ENCODE peak calls at places on chromosome 21, in seven cellular contexts. One of them, this sample, is unnamed.

GRCh38 chr21:26199471-26199870 is 28.9 kb upstream of the APP start:
- DNase-seq in ovary: no peak
- DNase-seq in IMR-90: peak
- DNase-seq in GM23338: no peak
- DNase-seq in tibial artery: no peak
- DNase-seq in MM.1S: no peak
- DNase-seq in A549: no peak
- DNase-seq in this sample: no peak

GRCh38 chr21:36104306-36105300 is 30.3 kb upstream of the CBR3 start:
- DNase-seq in ovary: peak
- DNase-seq in IMR-90: peak
- DNase-seq in GM23338: peak
- DNase-seq in tibial artery: no peak
- DNase-seq in MM.1S: no peak
- DNase-seq in A549: no peak
- DNase-seq in this sample: no peak

GRCh38 chr21:32298658-32299081 is at the start of gene MRAP:
- DNase-seq in ovary: no peak
- DNase-seq in IMR-90: no peak
- DNase-seq in GM23338: no peak
- DNase-seq in tibial artery: no peak
- DNase-seq in MM.1S: no peak
- DNase-seq in A549: no peak
- DNase-seq in this sample: no peak

GRCh38 chr21:19529031-19529430 is 1125.4 kb upstream of the TMPRSS15 start:
- DNase-seq in ovary: no peak
- DNase-seq in IMR-90: no peak
- DNase-seq in GM23338: no peak
- DNase-seq in tibial artery: no peak
- DNase-seq in MM.1S: no peak
- DNase-seq in A549: no peak
- DNase-seq in this sample: no peak

GRCh38 chr21:41763996-41764395 is 2.9 kb downstream of the RIPK4 start:
- DNase-seq in ovary: no peak
- DNase-seq in IMR-90: no peak
- DNase-seq in GM23338: no peak
- DNase-seq in tibial artery: no peak
- DNase-seq in MM.1S: no peak
- DNase-seq in A549: no peak
- DNase-seq in this sample: no peak

GRCh38 chr21:43718872-43719747 is at the start of gene PDXK:
- DNase-seq in ovary: peak
- DNase-seq in IMR-90: peak
- DNase-seq in GM23338: peak
- DNase-seq in tibial artery: peak
- DNase-seq in MM.1S: peak
- DNase-seq in A549: peak
- DNase-seq in this sample: no peak

GRCh38 chr21:36422279-36423098 is 37.3 kb downstream of the CHAF1B start:
- DNase-seq in ovary: peak
- DNase-seq in IMR-90: peak
- DNase-seq in GM23338: peak
- DNase-seq in tibial artery: peak
- DNase-seq in MM.1S: peak
- DNase-seq in A549: peak
- DNase-seq in this sample: no peak

GRCh38 chr21:21547368-21547953 is 549.3 kb downstream of the NCAM2 start:
- DNase-seq in ovary: no peak
- DNase-seq in IMR-90: peak
- DNase-seq in GM23338: no peak
- DNase-seq in tibial artery: no peak
- DNase-seq in MM.1S: peak
- DNase-seq in A549: no peak
- DNase-seq in this sample: no peak

GRCh38 chr21:22516230-22516629 is 1518.0 kb downstream of the NCAM2 start:
- DNase-seq in ovary: no peak
- DNase-seq in IMR-90: no peak
- DNase-seq in GM23338: no peak
- DNase-seq in tibial artery: no peak
- DNase-seq in MM.1S: no peak
- DNase-seq in A549: no peak
- DNase-seq in this sample: no peak

GRCh38 chr21:25903599-25903998 is 168.8 kb downstream of the GABPA start:
- DNase-seq in ovary: no peak
- DNase-seq in IMR-90: no peak
- DNase-seq in GM23338: no peak
- DNase-seq in tibial artery: no peak
- DNase-seq in MM.1S: no peak
- DNase-seq in A549: no peak
- DNase-seq in this sample: no peak

GRCh38 chr21:36175771-36176565 is 19.3 kb downstream of the DOP1B start:
- DNase-seq in ovary: no peak
- DNase-seq in IMR-90: no peak
- DNase-seq in GM23338: no peak
- DNase-seq in tibial artery: no peak
- DNase-seq in MM.1S: no peak
- DNase-seq in A549: no peak
- DNase-seq in this sample: no peak

GRCh38 chr21:23963454-23963853 is 1643.8 kb downstream of the MRPL39 start:
- DNase-seq in ovary: no peak
- DNase-seq in IMR-90: peak
- DNase-seq in GM23338: no peak
- DNase-seq in tibial artery: no peak
- DNase-seq in MM.1S: no peak
- DNase-seq in A549: no peak
- DNase-seq in this sample: no peak

GRCh38 chr21:37338671-37339526 is 27.7 kb upstream of the DYRK1A start:
- DNase-seq in ovary: peak
- DNase-seq in IMR-90: peak
- DNase-seq in GM23338: no peak
- DNase-seq in tibial artery: peak
- DNase-seq in MM.1S: no peak
- DNase-seq in A549: peak
- DNase-seq in this sample: peak

GRCh38 chr21:43318841-43319781 is 107.8 kb downstream of the SIK1 start:
- DNase-seq in ovary: no peak
- DNase-seq in IMR-90: peak
- DNase-seq in GM23338: no peak
- DNase-seq in tibial artery: no peak
- DNase-seq in MM.1S: no peak
- DNase-seq in A549: peak
- DNase-seq in this sample: no peak

GRCh38 chr21:41631564-41632461 is 123.9 kb upstream of the TMPRSS2 start:
- DNase-seq in ovary: no peak
- DNase-seq in IMR-90: no peak
- DNase-seq in GM23338: no peak
- DNase-seq in tibial artery: no peak
- DNase-seq in MM.1S: peak
- DNase-seq in A549: peak
- DNase-seq in this sample: no peak

GRCh38 chr21:26769613-26770188 is 75.5 kb downstream of the ADAMTS1 start:
- DNase-seq in ovary: no peak
- DNase-seq in IMR-90: peak
- DNase-seq in GM23338: peak
- DNase-seq in tibial artery: no peak
- DNase-seq in MM.1S: no peak
- DNase-seq in A549: peak
- DNase-seq in this sample: no peak

GRCh38 chr21:43728467-43729390 is 9.8 kb downstream of the PDXK start:
- DNase-seq in ovary: peak
- DNase-seq in IMR-90: peak
- DNase-seq in GM23338: peak
- DNase-seq in tibial artery: peak
- DNase-seq in MM.1S: no peak
- DNase-seq in A549: peak
- DNase-seq in this sample: peak

GRCh38 chr21:36436829-36437744 is 42.8 kb downstream of the CLDN14 start:
- DNase-seq in ovary: no peak
- DNase-seq in IMR-90: no peak
- DNase-seq in GM23338: no peak
- DNase-seq in tibial artery: no peak
- DNase-seq in MM.1S: no peak
- DNase-seq in A549: no peak
- DNase-seq in this sample: no peak

GRCh38 chr21:20999567-21000169 is 1.5 kb downstream of the NCAM2 start:
- DNase-seq in ovary: no peak
- DNase-seq in IMR-90: peak
- DNase-seq in GM23338: peak
- DNase-seq in tibial artery: no peak
- DNase-seq in MM.1S: peak
- DNase-seq in A549: peak
- DNase-seq in this sample: no peak

GRCh38 chr21:39885119-39885848 is 18.0 kb downstream of the PCP4 start:
- DNase-seq in ovary: no peak
- DNase-seq in IMR-90: no peak
- DNase-seq in GM23338: no peak
- DNase-seq in tibial artery: peak
- DNase-seq in MM.1S: no peak
- DNase-seq in A549: no peak
- DNase-seq in this sample: no peak

GRCh38 chr21:41943468-41944250 is 10.2 kb downstream of the C2CD2 start:
- DNase-seq in ovary: peak
- DNase-seq in IMR-90: no peak
- DNase-seq in GM23338: no peak
- DNase-seq in tibial artery: no peak
- DNase-seq in MM.1S: no peak
- DNase-seq in A549: no peak
- DNase-seq in this sample: no peak

GRCh38 chr21:29658934-29659203 is 280.9 kb downstream of the GRIK1 start:
- DNase-seq in ovary: no peak
- DNase-seq in IMR-90: no peak
- DNase-seq in GM23338: no peak
- DNase-seq in tibial artery: no peak
- DNase-seq in MM.1S: no peak
- DNase-seq in A549: no peak
- DNase-seq in this sample: no peak

GRCh38 chr21:21045538-21045937 is 47.3 kb downstream of the NCAM2 start:
- DNase-seq in ovary: no peak
- DNase-seq in IMR-90: peak
- DNase-seq in GM23338: no peak
- DNase-seq in tibial artery: no peak
- DNase-seq in MM.1S: no peak
- DNase-seq in A549: no peak
- DNase-seq in this sample: no peak

DNA sequence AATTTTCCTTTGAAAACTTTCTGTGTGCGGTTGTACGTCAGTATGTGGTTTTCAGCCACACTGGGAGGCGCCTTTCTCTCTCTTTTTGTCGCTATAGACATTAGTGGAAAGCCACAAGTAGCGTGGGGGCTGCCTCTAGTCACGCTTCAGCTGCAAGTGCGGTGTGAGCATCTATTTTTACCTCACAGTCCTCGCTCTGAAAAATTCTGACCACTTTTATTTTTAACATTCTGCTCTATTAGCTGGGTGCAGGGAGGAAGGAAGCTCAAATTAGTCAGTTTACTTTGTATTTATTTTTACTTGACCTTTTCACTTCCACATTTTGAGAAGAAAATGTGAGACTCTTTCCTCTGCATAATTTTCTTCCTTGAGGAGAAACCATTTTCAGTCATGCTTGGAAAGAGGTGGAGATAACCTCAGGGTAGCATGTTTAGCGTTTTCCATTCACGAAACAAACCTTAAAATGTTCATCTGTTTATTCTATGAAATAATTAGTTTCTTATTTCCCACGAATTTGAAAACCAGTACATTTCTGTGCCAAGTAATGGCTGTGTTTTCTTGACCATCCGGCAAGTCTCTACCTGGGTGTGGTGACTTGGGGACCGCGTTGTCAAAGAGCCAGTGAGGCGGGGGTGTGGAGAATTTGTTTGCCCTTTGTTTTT is 35.6 kb downstream of the ADARB1 start:
- DNase-seq in ovary: no peak
- DNase-seq in IMR-90: no peak
- DNase-seq in GM23338: no peak
- DNase-seq in tibial artery: peak
- DNase-seq in MM.1S: peak
- DNase-seq in A549: no peak
- DNase-seq in this sample: no peak
- H3K4me3 ChIP-seq in ovary: no peak
- H3K4me3 ChIP-seq in IMR-90: no peak
- H3K4me3 ChIP-seq in GM23338: no peak
- H3K4me3 ChIP-seq in tibial artery: peak
- H3K4me3 ChIP-seq in MM.1S: peak
- H3K4me3 ChIP-seq in A549: no peak
- H3K4me3 ChIP-seq in this sample: peak

GRCh38 chr21:17513214-17514123 is 626 bp downstream of the CXADR start:
- DNase-seq in ovary: peak
- DNase-seq in IMR-90: no peak
- DNase-seq in GM23338: peak
- DNase-seq in tibial artery: no peak
- DNase-seq in MM.1S: peak
- DNase-seq in A549: peak
- DNase-seq in this sample: no peak
- TF ChIP-seq CTCF in ovary: no peak
- TF ChIP-seq CTCF in IMR-90: no peak
- TF ChIP-seq CTCF in GM23338: no peak
- TF ChIP-seq CTCF in tibial artery: no peak
- TF ChIP-seq CTCF in MM.1S: peak
- TF ChIP-seq CTCF in A549: no peak
- TF ChIP-seq CTCF in this sample: no peak

DNA sequence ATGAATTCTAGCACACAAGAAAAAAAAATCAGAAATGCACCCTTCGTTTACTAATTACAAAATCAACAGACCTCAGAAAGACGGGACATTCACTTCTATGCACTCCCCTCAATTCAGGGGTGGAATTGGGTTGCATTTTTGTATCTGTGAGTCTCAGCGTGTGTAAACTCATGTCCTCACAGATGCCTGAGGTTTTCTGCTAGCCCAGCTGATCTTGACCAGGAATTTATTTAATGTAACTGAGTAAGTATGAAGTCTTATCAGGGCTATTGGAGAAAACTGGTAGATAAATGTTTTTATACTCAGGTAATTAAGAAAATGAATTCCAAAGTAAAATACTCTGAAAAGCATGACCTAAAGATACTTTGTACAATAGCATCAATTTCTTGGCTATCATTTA is 167.7 kb downstream of the RUNX1 start:
- DNase-seq in ovary: no peak
- DNase-seq in IMR-90: peak
- DNase-seq in GM23338: no peak
- DNase-seq in tibial artery: no peak
- DNase-seq in MM.1S: no peak
- DNase-seq in A549: no peak
- DNase-seq in this sample: no peak
- H3K27ac ChIP-seq in ovary: no peak
- H3K27ac ChIP-seq in IMR-90: peak
- H3K27ac ChIP-seq in GM23338: no peak
- H3K27ac ChIP-seq in tibial artery: peak
- H3K27ac ChIP-seq in MM.1S: no peak
- H3K27ac ChIP-seq in A549: peak
- H3K27ac ChIP-seq in this sample: peak

DNA sequence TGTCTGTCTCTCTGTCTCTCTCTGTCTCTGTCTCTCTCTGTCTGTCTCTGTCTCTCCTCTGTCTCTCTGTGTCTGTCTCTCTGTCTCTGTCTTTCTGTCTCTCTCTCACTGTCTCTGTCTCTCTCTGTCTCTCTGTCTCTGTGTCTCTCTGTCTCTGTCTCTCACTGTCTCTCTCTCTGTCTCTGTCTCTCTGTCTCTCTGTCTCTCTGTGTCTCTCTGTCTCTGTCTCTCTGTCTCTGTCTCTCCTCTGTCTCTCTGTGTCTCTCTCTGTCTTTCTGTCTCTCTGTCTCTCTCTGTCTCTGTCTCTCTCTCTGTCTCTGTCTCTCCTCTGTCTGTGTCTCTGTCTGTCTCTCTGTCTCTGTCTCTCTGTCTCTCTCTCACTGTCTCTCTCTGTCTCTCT is 873 bp upstream of the COL6A1 start:
- DNase-seq in ovary: no peak
- DNase-seq in IMR-90: no peak
- DNase-seq in GM23338: no peak
- DNase-seq in tibial artery: no peak
- DNase-seq in MM.1S: no peak
- DNase-seq in A549: no peak
- DNase-seq in this sample: no peak
- H3K4me3 ChIP-seq in ovary: peak
- H3K4me3 ChIP-seq in IMR-90: peak
- H3K4me3 ChIP-seq in GM23338: peak
- H3K4me3 ChIP-seq in tibial artery: peak
- H3K4me3 ChIP-seq in MM.1S: peak
- H3K4me3 ChIP-seq in A549: peak
- H3K4me3 ChIP-seq in this sample: peak